ENCODE peak calls at places on chromosomes 13 and 19, in seven cellular contexts. One of them, this sample, is unnamed.

GRCh38 chr19:6098574-6098973 is 11.7 kb downstream of the RFX2 start:
- DNase-seq in CD4-positive, alpha-beta memory T cell: no peak
- DNase-seq in stomach: no peak
- DNase-seq in left ventricle myocardium superior: no peak
- DNase-seq in stimulated activated CD8-positive, alpha-beta memory T cell treated with anti-CD3 and anti-CD28 coated beads, Interleukin-7, amount 100 ng/mL, for 48 hours: no peak
- DNase-seq in activated naive CD8-positive, alpha-beta T cell treated with anti-CD3 and anti-CD28 coated beads, Interleukin-2, amount 50 U/mL, for 16 hours: no peak
- DNase-seq in activated CD4-positive, alpha-beta T cell treated with anti-CD3 and anti-CD28 coated beads for 48 hours: no peak
- DNase-seq in this sample: no peak

GRCh38 chr13:81171065-81171647 is 830.2 kb upstream of the SPRY2 start:
- DNase-seq in activated CD4-positive, alpha-beta T cell treated with anti-CD3 and anti-CD28 coated beads for 48 hours: no peak
- DNase-seq in activated naive CD8-positive, alpha-beta T cell treated with anti-CD3 and anti-CD28 coated beads, Interleukin-2, amount 50 U/mL, for 16 hours: no peak
- DNase-seq in stomach: no peak
- DNase-seq in CD4-positive, alpha-beta memory T cell: no peak
- DNase-seq in left ventricle myocardium superior: no peak
- DNase-seq in stimulated activated CD8-positive, alpha-beta memory T cell treated with anti-CD3 and anti-CD28 coated beads, Interleukin-7, amount 100 ng/mL, for 48 hours: no peak
- DNase-seq in this sample: no peak

GRCh38 chr13:97226013-97226412 is 3.9 kb downstream of the MBNL2 start:
- DNase-seq in left ventricle myocardium superior: no peak
- DNase-seq in stimulated activated CD8-positive, alpha-beta memory T cell treated with anti-CD3 and anti-CD28 coated beads, Interleukin-7, amount 100 ng/mL, for 48 hours: no peak
- DNase-seq in stomach: no peak
- DNase-seq in activated naive CD8-positive, alpha-beta T cell treated with anti-CD3 and anti-CD28 coated beads, Interleukin-2, amount 50 U/mL, for 16 hours: no peak
- DNase-seq in activated CD4-positive, alpha-beta T cell treated with anti-CD3 and anti-CD28 coated beads for 48 hours: no peak
- DNase-seq in CD4-positive, alpha-beta memory T cell: no peak
- DNase-seq in this sample: peak

GRCh38 chr19:41882568-41883462 is at the start of gene ARHGEF1:
- DNase-seq in CD4-positive, alpha-beta memory T cell: peak
- DNase-seq in stomach: peak
- DNase-seq in left ventricle myocardium superior: peak
- DNase-seq in activated CD4-positive, alpha-beta T cell treated with anti-CD3 and anti-CD28 coated beads for 48 hours: peak
- DNase-seq in stimulated activated CD8-positive, alpha-beta memory T cell treated with anti-CD3 and anti-CD28 coated beads, Interleukin-7, amount 100 ng/mL, for 48 hours: no peak
- DNase-seq in activated naive CD8-positive, alpha-beta T cell treated with anti-CD3 and anti-CD28 coated beads, Interleukin-2, amount 50 U/mL, for 16 hours: no peak
- DNase-seq in this sample: peak

GRCh38 chr19:31154021-31154420 is 195.2 kb downstream of the TSHZ3 start:
- DNase-seq in stimulated activated CD8-positive, alpha-beta memory T cell treated with anti-CD3 and anti-CD28 coated beads, Interleukin-7, amount 100 ng/mL, for 48 hours: no peak
- DNase-seq in left ventricle myocardium superior: no peak
- DNase-seq in activated CD4-positive, alpha-beta T cell treated with anti-CD3 and anti-CD28 coated beads for 48 hours: no peak
- DNase-seq in CD4-positive, alpha-beta memory T cell: no peak
- DNase-seq in stomach: no peak
- DNase-seq in activated naive CD8-positive, alpha-beta T cell treated with anti-CD3 and anti-CD28 coated beads, Interleukin-2, amount 50 U/mL, for 16 hours: no peak
- DNase-seq in this sample: no peak

GRCh38 chr19:29629836-29630534 is 23.9 kb downstream of the POP4 start:
- DNase-seq in activated CD4-positive, alpha-beta T cell treated with anti-CD3 and anti-CD28 coated beads for 48 hours: no peak
- DNase-seq in activated naive CD8-positive, alpha-beta T cell treated with anti-CD3 and anti-CD28 coated beads, Interleukin-2, amount 50 U/mL, for 16 hours: no peak
- DNase-seq in stimulated activated CD8-positive, alpha-beta memory T cell treated with anti-CD3 and anti-CD28 coated beads, Interleukin-7, amount 100 ng/mL, for 48 hours: no peak
- DNase-seq in stomach: no peak
- DNase-seq in left ventricle myocardium superior: no peak
- DNase-seq in CD4-positive, alpha-beta memory T cell: no peak
- DNase-seq in this sample: no peak

GRCh38 chr19:6632002-6632621 is 37.8 kb downstream of the TNFSF14 start:
- DNase-seq in CD4-positive, alpha-beta memory T cell: peak
- DNase-seq in stomach: peak
- DNase-seq in stimulated activated CD8-positive, alpha-beta memory T cell treated with anti-CD3 and anti-CD28 coated beads, Interleukin-7, amount 100 ng/mL, for 48 hours: peak
- DNase-seq in activated naive CD8-positive, alpha-beta T cell treated with anti-CD3 and anti-CD28 coated beads, Interleukin-2, amount 50 U/mL, for 16 hours: peak
- DNase-seq in activated CD4-positive, alpha-beta T cell treated with anti-CD3 and anti-CD28 coated beads for 48 hours: peak
- DNase-seq in left ventricle myocardium superior: no peak
- DNase-seq in this sample: no peak

GRCh38 chr13:35781044-35781443 is 304.6 kb upstream of the MAB21L1 start:
- DNase-seq in stimulated activated CD8-positive, alpha-beta memory T cell treated with anti-CD3 and anti-CD28 coated beads, Interleukin-7, amount 100 ng/mL, for 48 hours: no peak
- DNase-seq in activated CD4-positive, alpha-beta T cell treated with anti-CD3 and anti-CD28 coated beads for 48 hours: no peak
- DNase-seq in left ventricle myocardium superior: no peak
- DNase-seq in stomach: no peak
- DNase-seq in CD4-positive, alpha-beta memory T cell: no peak
- DNase-seq in activated naive CD8-positive, alpha-beta T cell treated with anti-CD3 and anti-CD28 coated beads, Interleukin-2, amount 50 U/mL, for 16 hours: no peak
- DNase-seq in this sample: no peak

GRCh38 chr13:29847501-29847983 is 2.9 kb downstream of the UBL3 start:
- DNase-seq in stomach: no peak
- DNase-seq in activated CD4-positive, alpha-beta T cell treated with anti-CD3 and anti-CD28 coated beads for 48 hours: no peak
- DNase-seq in stimulated activated CD8-positive, alpha-beta memory T cell treated with anti-CD3 and anti-CD28 coated beads, Interleukin-7, amount 100 ng/mL, for 48 hours: no peak
- DNase-seq in CD4-positive, alpha-beta memory T cell: peak
- DNase-seq in left ventricle myocardium superior: no peak
- DNase-seq in activated naive CD8-positive, alpha-beta T cell treated with anti-CD3 and anti-CD28 coated beads, Interleukin-2, amount 50 U/mL, for 16 hours: no peak
- DNase-seq in this sample: no peak

GRCh38 chr19:35284153-35285140 is 2.1 kb downstream of the HAMP start:
- DNase-seq in CD4-positive, alpha-beta memory T cell: no peak
- DNase-seq in stomach: no peak
- DNase-seq in activated naive CD8-positive, alpha-beta T cell treated with anti-CD3 and anti-CD28 coated beads, Interleukin-2, amount 50 U/mL, for 16 hours: no peak
- DNase-seq in stimulated activated CD8-positive, alpha-beta memory T cell treated with anti-CD3 and anti-CD28 coated beads, Interleukin-7, amount 100 ng/mL, for 48 hours: no peak
- DNase-seq in left ventricle myocardium superior: no peak
- DNase-seq in activated CD4-positive, alpha-beta T cell treated with anti-CD3 and anti-CD28 coated beads for 48 hours: no peak
- DNase-seq in this sample: peak

GRCh38 chr13:88622362-88622973 is 951.3 kb downstream of the SLITRK5 start:
- DNase-seq in CD4-positive, alpha-beta memory T cell: peak
- DNase-seq in stimulated activated CD8-positive, alpha-beta memory T cell treated with anti-CD3 and anti-CD28 coated beads, Interleukin-7, amount 100 ng/mL, for 48 hours: no peak
- DNase-seq in stomach: no peak
- DNase-seq in activated naive CD8-positive, alpha-beta T cell treated with anti-CD3 and anti-CD28 coated beads, Interleukin-2, amount 50 U/mL, for 16 hours: no peak
- DNase-seq in left ventricle myocardium superior: no peak
- DNase-seq in activated CD4-positive, alpha-beta T cell treated with anti-CD3 and anti-CD28 coated beads for 48 hours: peak
- DNase-seq in this sample: no peak

GRCh38 chr13:52195052-52195837 is 35.8 kb upstream of the NEK3 start:
- DNase-seq in CD4-positive, alpha-beta memory T cell: peak
- DNase-seq in left ventricle myocardium superior: peak
- DNase-seq in activated CD4-positive, alpha-beta T cell treated with anti-CD3 and anti-CD28 coated beads for 48 hours: peak
- DNase-seq in stimulated activated CD8-positive, alpha-beta memory T cell treated with anti-CD3 and anti-CD28 coated beads, Interleukin-7, amount 100 ng/mL, for 48 hours: peak
- DNase-seq in activated naive CD8-positive, alpha-beta T cell treated with anti-CD3 and anti-CD28 coated beads, Interleukin-2, amount 50 U/mL, for 16 hours: no peak
- DNase-seq in stomach: peak
- DNase-seq in this sample: peak

GRCh38 chr19:44776402-44777096 is 1.1 kb upstream of the CBLC start:
- DNase-seq in stomach: peak
- DNase-seq in stimulated activated CD8-positive, alpha-beta memory T cell treated with anti-CD3 and anti-CD28 coated beads, Interleukin-7, amount 100 ng/mL, for 48 hours: no peak
- DNase-seq in activated naive CD8-positive, alpha-beta T cell treated with anti-CD3 and anti-CD28 coated beads, Interleukin-2, amount 50 U/mL, for 16 hours: no peak
- DNase-seq in activated CD4-positive, alpha-beta T cell treated with anti-CD3 and anti-CD28 coated beads for 48 hours: no peak
- DNase-seq in CD4-positive, alpha-beta memory T cell: no peak
- DNase-seq in left ventricle myocardium superior: no peak
- DNase-seq in this sample: no peak

GRCh38 chr19:15913830-15914229 is 16.0 kb upstream of the CYP4F2 start:
- DNase-seq in stomach: no peak
- DNase-seq in stimulated activated CD8-positive, alpha-beta memory T cell treated with anti-CD3 and anti-CD28 coated beads, Interleukin-7, amount 100 ng/mL, for 48 hours: no peak
- DNase-seq in CD4-positive, alpha-beta memory T cell: no peak
- DNase-seq in left ventricle myocardium superior: no peak
- DNase-seq in activated naive CD8-positive, alpha-beta T cell treated with anti-CD3 and anti-CD28 coated beads, Interleukin-2, amount 50 U/mL, for 16 hours: no peak
- DNase-seq in activated CD4-positive, alpha-beta T cell treated with anti-CD3 and anti-CD28 coated beads for 48 hours: no peak
- DNase-seq in this sample: no peak

GRCh38 chr19:35346193-35347052 is 1.3 kb upstream of the FFAR1 start:
- DNase-seq in stimulated activated CD8-positive, alpha-beta memory T cell treated with anti-CD3 and anti-CD28 coated beads, Interleukin-7, amount 100 ng/mL, for 48 hours: peak
- DNase-seq in activated naive CD8-positive, alpha-beta T cell treated with anti-CD3 and anti-CD28 coated beads, Interleukin-2, amount 50 U/mL, for 16 hours: peak
- DNase-seq in left ventricle myocardium superior: no peak
- DNase-seq in CD4-positive, alpha-beta memory T cell: peak
- DNase-seq in activated CD4-positive, alpha-beta T cell treated with anti-CD3 and anti-CD28 coated beads for 48 hours: peak
- DNase-seq in stomach: peak
- DNase-seq in this sample: no peak

GRCh38 chr13:83190020-83190419 is 692.3 kb downstream of the SLITRK1 start:
- DNase-seq in stomach: no peak
- DNase-seq in stimulated activated CD8-positive, alpha-beta memory T cell treated with anti-CD3 and anti-CD28 coated beads, Interleukin-7, amount 100 ng/mL, for 48 hours: no peak
- DNase-seq in CD4-positive, alpha-beta memory T cell: no peak
- DNase-seq in activated CD4-positive, alpha-beta T cell treated with anti-CD3 and anti-CD28 coated beads for 48 hours: no peak
- DNase-seq in activated naive CD8-positive, alpha-beta T cell treated with anti-CD3 and anti-CD28 coated beads, Interleukin-2, amount 50 U/mL, for 16 hours: no peak
- DNase-seq in left ventricle myocardium superior: no peak
- DNase-seq in this sample: no peak

GRCh38 chr13:31050486-31051400 is 111.0 kb downstream of the HSPH1 start:
- DNase-seq in CD4-positive, alpha-beta memory T cell: no peak
- DNase-seq in activated CD4-positive, alpha-beta T cell treated with anti-CD3 and anti-CD28 coated beads for 48 hours: no peak
- DNase-seq in activated naive CD8-positive, alpha-beta T cell treated with anti-CD3 and anti-CD28 coated beads, Interleukin-2, amount 50 U/mL, for 16 hours: no peak
- DNase-seq in left ventricle myocardium superior: no peak
- DNase-seq in stomach: no peak
- DNase-seq in stimulated activated CD8-positive, alpha-beta memory T cell treated with anti-CD3 and anti-CD28 coated beads, Interleukin-7, amount 100 ng/mL, for 48 hours: no peak
- DNase-seq in this sample: no peak

GRCh38 chr13:107993239-107993948 is 221.9 kb downstream of the LIG4 start:
- DNase-seq in stimulated activated CD8-positive, alpha-beta memory T cell treated with anti-CD3 and anti-CD28 coated beads, Interleukin-7, amount 100 ng/mL, for 48 hours: no peak
- DNase-seq in activated CD4-positive, alpha-beta T cell treated with anti-CD3 and anti-CD28 coated beads for 48 hours: no peak
- DNase-seq in stomach: no peak
- DNase-seq in activated naive CD8-positive, alpha-beta T cell treated with anti-CD3 and anti-CD28 coated beads, Interleukin-2, amount 50 U/mL, for 16 hours: no peak
- DNase-seq in CD4-positive, alpha-beta memory T cell: no peak
- DNase-seq in left ventricle myocardium superior: no peak
- DNase-seq in this sample: no peak

GRCh38 chr19:14248578-14249011 is 42.6 kb upstream of the ADGRL1 start:
- DNase-seq in left ventricle myocardium superior: peak
- DNase-seq in stomach: no peak
- DNase-seq in activated CD4-positive, alpha-beta T cell treated with anti-CD3 and anti-CD28 coated beads for 48 hours: peak
- DNase-seq in stimulated activated CD8-positive, alpha-beta memory T cell treated with anti-CD3 and anti-CD28 coated beads, Interleukin-7, amount 100 ng/mL, for 48 hours: no peak
- DNase-seq in activated naive CD8-positive, alpha-beta T cell treated with anti-CD3 and anti-CD28 coated beads, Interleukin-2, amount 50 U/mL, for 16 hours: peak
- DNase-seq in CD4-positive, alpha-beta memory T cell: peak
- DNase-seq in this sample: peak